ENCODE peak calls at places on chromosomes 13 and 19, in five cellular contexts. R, E, Y, D and U are unnamed samples.

GRCh38 chr13:104296301-104296700 is 1230.1 kb upstream of the SLC10A2 start:
- DNase-seq in Y (no peak), D (no peak), R (no peak), E (no peak), U (no peak)

GRCh38 chr19:37778613-37779138 is 710 bp downstream of the ZNF573 start:
- DNase-seq in D (no peak), E (no peak), Y (no peak), R (peak; percentile 1), U (no peak)

GRCh38 chr13:113796211-113796875 is 37.3 kb downstream of the TMEM255B start:
- DNase-seq in Y (no peak), R (no peak), E (no peak), D (no peak), U (no peak)

GRCh38 chr19:737591-738093 is 13.3 kb upstream of the MISP start:
- DNase-seq in R (peak; percentile 63), Y (peak; percentile 24), E (no peak), D (no peak), U (no peak)

GRCh38 chr13:106533101-106533939 is 2.1 kb downstream of the EFNB2 start:
- DNase-seq in E (peak; percentile 81), Y (peak; percentile 67), D (peak; percentile 61), R (peak; percentile 93), U (no peak)

GRCh38 chr13:101785858-101786257 is 333.4 kb downstream of the ITGBL1 start:
- DNase-seq in Y (no peak), R (peak; percentile 64), D (no peak), E (peak; percentile 19), U (no peak)

GRCh38 chr13:54627973-54628372 is 1599.4 kb downstream of the OLFM4 start:
- DNase-seq in R (no peak), Y (no peak), D (no peak), E (no peak), U (no peak)

GRCh38 chr19:42442833-42443232 is at the start of gene CXCL17:
- DNase-seq in D (no peak), E (no peak), R (no peak), Y (no peak), U (no peak)

GRCh38 chr19:19662866-19663291 is 597 bp downstream of the ATP13A1 start:
- DNase-seq in R (no peak), Y (no peak), D (no peak), E (peak; percentile 34), U (no peak)

GRCh38 chr19:7928741-7929701 is 3.1 kb upstream of the CTXN1 start:
- DNase-seq in Y (peak; percentile 53), D (peak; percentile 81), R (peak; percentile 75), E (no peak), U (no peak)

GRCh38 chr13:97000295-97000925 is 6.1 kb upstream of the OXGR1 start:
- DNase-seq in Y (no peak), D (no peak), E (no peak), R (no peak), U (no peak)

GRCh38 chr13:81379183-81379582 is 1038.3 kb upstream of the SPRY2 start:
- DNase-seq in D (no peak), Y (no peak), E (no peak), R (no peak), U (no peak)

GRCh38 chr19:34275705-34276104 is 21.4 kb downstream of the GARRE1 start:
- DNase-seq in E (no peak), R (no peak), Y (no peak), D (no peak), U (no peak)

GRCh38 chr19:13207237-13208130 is 57.3 kb downstream of the IER2 start:
- DNase-seq in D (peak; percentile 40), E (peak; percentile 47), Y (no peak), R (peak; percentile 45), U (no peak)

GRCh38 chr13:46211116-46211515 is 612 bp upstream of the LRRC63 start:
- DNase-seq in R (no peak), Y (no peak), D (no peak), E (no peak), U (no peak)

GRCh38 chr19:17112271-17112670 is 36.7 kb downstream of the MYO9B start:
- DNase-seq in E (no peak), R (no peak), D (no peak), Y (no peak), U (no peak)

GRCh38 chr13:112619730-112620639 is 32.0 kb upstream of the TUBGCP3 start:
- DNase-seq in E (peak; percentile 38), D (no peak), Y (no peak), R (peak; percentile 93), U (peak; percentile 88)

GRCh38 chr19:1648926-1649541 is 3.4 kb downstream of the TCF3 start:
- DNase-seq in Y (no peak), R (no peak), E (no peak), D (no peak), U (no peak)

GRCh38 chr13:32032780-32033179 is 1.2 kb downstream of the FRY start:
- DNase-seq in E (no peak), R (no peak), Y (no peak), D (no peak), U (no peak)

GRCh38 chr13:44437356-44438233 is 64.0 kb downstream of the SERP2 start:
- DNase-seq in Y (no peak), E (no peak), D (no peak), R (peak; percentile 47), U (no peak)

GRCh38 chr19:33316521-33317284 is 14.4 kb upstream of the CEBPA start:
- DNase-seq in Y (no peak), E (no peak), D (no peak), R (no peak), U (no peak)

GRCh38 chr19:40836754-40837429 is 13.4 kb downstream of the CYP2A6 start:
- DNase-seq in D (no peak), E (no peak), R (no peak), Y (no peak), U (no peak)

GRCh38 chr13:36062249-36062648 is 68.9 kb downstream of the DCLK1 start:
- DNase-seq in Y (no peak), R (no peak), D (no peak), E (no peak), U (no peak)

GRCh38 chr13:36814465-36814864 is 4.6 kb upstream of the RFXAP start:
- DNase-seq in E (no peak), Y (peak; percentile 8), R (no peak), D (no peak), U (no peak)

GRCh38 chr19:54424201-54424600 is 8.9 kb downstream of the TTYH1 start:
- DNase-seq in Y (no peak), E (no peak), R (no peak), D (no peak), U (no peak)

GRCh38 chr19:48962029-48962848 is 2.9 kb upstream of the FTL start:
- DNase-seq in Y (peak; percentile 44), E (peak; percentile 54), D (no peak), R (no peak), U (no peak)

GRCh38 chr19:55703790-55704215 is 28.8 kb downstream of the EPN1 start:
- DNase-seq in E (no peak), R (peak; percentile 15), Y (peak; percentile 10), D (no peak), U (no peak)

GRCh38 chr13:19860884-19861655 is 2.4 kb downstream of the ZMYM5 start:
- DNase-seq in D (no peak), E (no peak), Y (no peak), R (peak; percentile 41), U (no peak)

GRCh38 chr13:19862511-19863313 is 737 bp downstream of the ZMYM5 start:
- DNase-seq in R (peak; percentile 66), D (no peak), Y (peak; percentile 24), E (peak; percentile 28), U (no peak)

GRCh38 chr13:19863323-19864017 is at the start of gene ZMYM5:
- DNase-seq in Y (peak; percentile 93), D (peak; percentile 98), E (peak; percentile 99), R (peak; percentile 100), U (peak; percentile 99)

GRCh38 chr13:19864018-19864338 is 529 bp upstream of the ZMYM5 start:
- DNase-seq in Y (no peak), R (no peak), E (peak; percentile 77), D (no peak), U (peak; percentile 94)

GRCh38 chr13:19861762-19862161 is 1.7 kb downstream of the ZMYM5 start:
- DNase-seq in Y (no peak), R (no peak), D (no peak), E (no peak), U (no peak)
- H3K4me3 ChIP-seq in Y (peak overlapping the region; percentile 76), R (peak overlapping the region; percentile 81), D (peak overlapping the region; percentile 87), E (peak overlapping the region; percentile 85), U (peak overlapping the region; percentile 97)

GRCh38 chr13:40665754-40666057 is 735 bp downstream of the FOXO1 start:
- DNase-seq in R (no peak), E (peak; percentile 21), Y (no peak), D (no peak), U (no peak)

GRCh38 chr13:40662866-40663265 is 3.6 kb downstream of the FOXO1 start:
- DNase-seq in E (no peak), Y (no peak), D (no peak), R (peak; percentile 19), U (no peak)

GRCh38 chr13:40666058-40666904 is at the start of gene FOXO1:
- DNase-seq in R (peak; percentile 94), E (peak; percentile 94), Y (peak; percentile 72), D (peak; percentile 91), U (peak; percentile 94)

GRCh38 chr13:40665061-40665753 is 1.2 kb downstream of the FOXO1 start:
- DNase-seq in E (peak; percentile 54), D (peak; percentile 34), Y (no peak), R (peak; percentile 59), U (no peak)

GRCh38 chr13:40664100-40665060 is 2.1 kb downstream of the FOXO1 start:
- DNase-seq in D (peak; percentile 55), E (peak; percentile 87), R (peak; percentile 45), Y (peak; percentile 66), U (peak; percentile 93)
- H3K4me1 ChIP-seq in D (no peaks in the 10 kb centered on the region), E (peaks cover 89% of the 10 kb centered on the region), R (peaks cover 32% of the 10 kb centered on the region), Y (peaks cover 23% of the 10 kb centered on the region), U (peaks cover 56% of the 10 kb centered on the region)

DNA sequence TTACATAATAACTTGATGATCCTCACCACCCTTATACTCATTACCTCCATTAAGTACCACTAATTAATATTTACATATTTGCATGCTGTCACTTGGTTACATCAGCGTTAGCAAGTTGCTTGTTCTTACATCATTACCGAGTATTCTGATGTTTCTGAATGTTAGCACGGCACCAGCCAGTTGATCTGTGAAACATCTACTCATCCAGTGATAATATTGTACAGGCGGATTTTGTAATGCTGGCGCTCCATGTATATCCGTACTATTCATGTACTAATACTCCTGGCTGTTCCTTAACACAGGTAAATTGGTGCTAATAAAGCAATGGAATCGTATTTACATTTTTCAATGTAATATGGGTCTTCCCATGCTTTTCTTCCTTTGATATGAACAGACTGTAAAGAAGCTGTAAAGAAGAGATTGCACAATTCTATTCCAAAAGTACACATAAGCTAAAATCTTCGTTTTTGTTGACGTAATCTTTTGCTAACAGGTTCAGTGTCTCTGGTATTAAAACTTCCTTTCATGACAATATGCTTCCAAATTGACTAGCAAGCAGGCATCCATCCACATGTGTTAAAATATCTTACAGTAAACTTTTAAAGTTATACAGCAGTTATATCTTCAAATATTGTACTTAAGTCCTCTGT is 19.5 kb upstream of the SGCG start:
- DNase-seq in R (no peak), D (no peak), E (no peak), Y (no peak), U (no peak)
- H3K4me3 ChIP-seq in R (no peak overlapping the region), D (no peak overlapping the region), E (no peak overlapping the region), Y (no peak overlapping the region), U (peak overlapping the region; percentile 44)

DNA sequence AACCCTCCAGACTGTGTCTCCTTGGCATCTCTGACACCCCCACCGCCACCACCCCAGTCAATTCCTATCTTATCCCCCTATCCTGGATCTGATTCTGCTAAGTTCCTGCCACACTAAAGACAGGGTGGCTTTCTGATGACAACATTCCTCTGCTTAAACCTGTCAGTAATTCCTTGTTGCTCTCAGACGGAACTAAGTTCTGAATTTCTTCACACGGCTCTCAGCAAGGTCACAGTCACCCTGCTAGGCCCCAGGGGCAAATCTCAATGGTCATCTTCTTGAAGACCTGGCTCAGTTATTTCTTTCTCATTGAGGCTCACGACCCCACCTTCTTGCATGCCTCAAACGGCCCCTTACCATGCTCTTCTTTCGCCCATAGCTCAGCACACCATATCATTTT is 7.6 kb downstream of the ALOX5AP start:
- DNase-seq in E (no peak), R (no peak), D (no peak), Y (no peak), U (no peak)
- H3K4me1 ChIP-seq in E (peaks cover 42% of the 10 kb centered on the region), R (peaks cover 17% of the 10 kb centered on the region), D (peaks cover 13% of the 10 kb centered on the region), Y (peaks cover 21% of the 10 kb centered on the region), U (peaks cover 21% of the 10 kb centered on the region)